ENCODE peak calls at places on chromosomes 16 and 17, in nine cellular contexts. P is stimulated activated CD8-positive, alpha-beta memory T cell treated with anti-CD3 and anti-CD28 coated beads, Interleukin-12 subunit alpha, Interleukin-12 subunit beta, amount 100 ng/mL, for 4 hours; M is NCI-H460; N is neural progenitor cell; A is esophagus muscularis mucosa; B is NB4; U is epithelial cell of esophagus; O is stimulated activated naive CD4-positive, alpha-beta T cell; S is T-helper 17 cell. F is an unnamed sample.

GRCh38 chr16:52237823-52238222 is 309.1 kb downstream of the TOX3 start:
- DNase-seq in U (no peak), S (no peak), M (no peak), P (no peak), B (no peak), A (no peak), N (no peak), O (no peak), F (no peak)

GRCh38 chr16:58854392-58854791 is 120.3 kb upstream of the GOT2 start:
- DNase-seq in A (no peak), O (no peak), P (no peak), M (no peak), N (no peak), B (no peak), U (no peak), S (no peak), F (no peak)

GRCh38 chr17:73293480-73293911 is 18.3 kb downstream of the CDC42EP4 start:
- DNase-seq in U (peak; percentile 87), S (no peak), M (no peak), N (no peak), O (no peak), P (no peak), B (peak; percentile 37), A (no peak), F (no peak)

GRCh38 chr17:8046306-8046928 is 7.6 kb downstream of the ALOX15B start:
- DNase-seq in A (no peak), M (no peak), N (no peak), S (no peak), O (no peak), U (no peak), B (no peak), P (no peak), F (no peak)

GRCh38 chr16:11583171-11583570 is 3.5 kb downstream of the LITAF start:
- DNase-seq in N (no peak), A (no peak), M (no peak), U (no peak), P (no peak), S (no peak), B (no peak), O (no peak), F (no peak)

GRCh38 chr17:82970818-82971610 is 108.4 kb upstream of the METRNL start:
- DNase-seq in U (no peak), N (no peak), O (no peak), A (peak; percentile 26), B (no peak), P (no peak), M (no peak), S (no peak), F (no peak)

GRCh38 chr17:79573196-79573929 is 37.5 kb downstream of the RBFOX3 start:
- DNase-seq in S (no peak), P (no peak), M (no peak), O (no peak), B (no peak), A (no peak), N (no peak), U (peak; percentile 2), F (no peak)

GRCh38 chr16:57045694-57046381 is 46.5 kb upstream of the CPNE2 start:
- DNase-seq in A (no peak), P (peak; percentile 23), O (no peak), B (peak; percentile 66), U (peak; percentile 48), N (peak; percentile 82), M (peak; percentile 13), S (no peak), F (no peak)

GRCh38 chr17:20612635-20613034 is 33.1 kb downstream of the CDRT15L2 start:
- DNase-seq in U (no peak), B (no peak), S (no peak), M (no peak), P (no peak), O (no peak), A (no peak), N (no peak), F (no peak)

GRCh38 chr17:78946631-78947030 is 21.4 kb upstream of the TIMP2 start:
- DNase-seq in B (no peak), M (no peak), P (no peak), A (no peak), S (no peak), U (no peak), N (no peak), O (no peak), F (no peak)

GRCh38 chr16:57979006-57979585 is 8.2 kb upstream of the CNGB1 start:
- DNase-seq in O (no peak), P (no peak), N (no peak), U (no peak), S (no peak), A (no peak), M (no peak), B (no peak), F (no peak)

GRCh38 chr17:72730091-72730490 is 362.4 kb downstream of the SLC39A11 start:
- DNase-seq in M (no peak), B (peak; percentile 48), O (no peak), S (no peak), U (no peak), N (no peak), P (no peak), A (no peak), F (no peak)

GRCh38 chr17:51166198-51166986 is at the start of gene NME2:
- DNase-seq in U (peak; percentile 86), S (peak; percentile 52), M (peak; percentile 84), N (peak; percentile 93), B (peak; percentile 88), A (peak; percentile 97), O (peak; percentile 58), P (peak; percentile 66), F (peak; percentile 54)

GRCh38 chr16:77170805-77171204 is 20.2 kb upstream of the MON1B start:
- DNase-seq in A (no peak), U (no peak), B (no peak), M (no peak), P (no peak), O (no peak), S (no peak), N (no peak), F (no peak)